ENCODE peak calls at places on chromosomes 13 and 19, in eight cellular contexts. One of them, this sample, is unnamed.
A peak's percentile ranks its signal among the peaks of the same experiment; 100 is the strongest.

GRCh38 chr13:95391325-95391724 is 90.1 kb upstream of the ABCC4 start:
- DNase-seq in A549: no peak
- DNase-seq in upper lobe of right lung: no peak
- DNase-seq in GM23338: no peak
- DNase-seq in hepatocyte: no peak
- DNase-seq in tibial artery: no peak
- DNase-seq in PC-3: no peak
- DNase-seq in breast epithelium: no peak
- DNase-seq in this sample: no peak

GRCh38 chr19:48806818-48807589 is 3.8 kb downstream of the BCAT2 start:
- DNase-seq in A549: peak; percentile 76
- DNase-seq in upper lobe of right lung: no peak
- DNase-seq in GM23338: peak; percentile 68
- DNase-seq in hepatocyte: peak; percentile 87
- DNase-seq in tibial artery: no peak
- DNase-seq in PC-3: peak; percentile 37
- DNase-seq in breast epithelium: no peak
- DNase-seq in this sample: peak; percentile 60

GRCh38 chr19:48501961-48502719 is 9.5 kb downstream of the LMTK3 start:
- DNase-seq in A549: peak; percentile 99
- DNase-seq in upper lobe of right lung: peak; percentile 97
- DNase-seq in GM23338: peak; percentile 100
- DNase-seq in hepatocyte: peak; percentile 97
- DNase-seq in tibial artery: peak; percentile 80
- DNase-seq in PC-3: peak; percentile 92
- DNase-seq in breast epithelium: peak; percentile 98
- DNase-seq in this sample: no peak

GRCh38 chr19:7605490-7606222 is 10.0 kb downstream of the CAMSAP3 start:
- DNase-seq in A549: peak; percentile 72
- DNase-seq in upper lobe of right lung: no peak
- DNase-seq in GM23338: peak; percentile 91
- DNase-seq in hepatocyte: no peak
- DNase-seq in tibial artery: no peak
- DNase-seq in PC-3: peak; percentile 71
- DNase-seq in breast epithelium: no peak
- DNase-seq in this sample: no peak

GRCh38 chr13:26995159-26995558 is 176.5 kb downstream of the USP12 start:
- DNase-seq in A549: no peak
- DNase-seq in upper lobe of right lung: no peak
- DNase-seq in GM23338: no peak
- DNase-seq in hepatocyte: no peak
- DNase-seq in tibial artery: no peak
- DNase-seq in PC-3: no peak
- DNase-seq in breast epithelium: no peak
- DNase-seq in this sample: no peak

GRCh38 chr13:110107568-110108347 is 199.2 kb downstream of the COL4A1 start:
- DNase-seq in A549: peak; percentile 33
- DNase-seq in upper lobe of right lung: no peak
- DNase-seq in GM23338: peak; percentile 74
- DNase-seq in hepatocyte: no peak
- DNase-seq in tibial artery: no peak
- DNase-seq in PC-3: no peak
- DNase-seq in breast epithelium: no peak
- DNase-seq in this sample: no peak

GRCh38 chr13:43014162-43014561 is 9.2 kb upstream of the DNAJC15 start:
- DNase-seq in A549: no peak
- DNase-seq in upper lobe of right lung: no peak
- DNase-seq in GM23338: no peak
- DNase-seq in hepatocyte: no peak
- DNase-seq in tibial artery: no peak
- DNase-seq in PC-3: no peak
- DNase-seq in breast epithelium: no peak
- DNase-seq in this sample: no peak

GRCh38 chr19:50562996-50563395 is 5.2 kb downstream of the LRRC4B start:
- DNase-seq in A549: no peak
- DNase-seq in upper lobe of right lung: no peak
- DNase-seq in GM23338: no peak
- DNase-seq in hepatocyte: no peak
- DNase-seq in tibial artery: no peak
- DNase-seq in PC-3: no peak
- DNase-seq in breast epithelium: no peak
- DNase-seq in this sample: no peak

GRCh38 chr19:42099336-42099925 is 23.5 kb downstream of the ZNF574 start:
- DNase-seq in A549: no peak
- DNase-seq in upper lobe of right lung: no peak
- DNase-seq in GM23338: no peak
- DNase-seq in hepatocyte: no peak
- DNase-seq in tibial artery: no peak
- DNase-seq in PC-3: no peak
- DNase-seq in breast epithelium: no peak
- DNase-seq in this sample: no peak

GRCh38 chr19:42098781-42099180 is 22.8 kb downstream of the ZNF574 start:
- DNase-seq in A549: no peak
- DNase-seq in upper lobe of right lung: no peak
- DNase-seq in GM23338: no peak
- DNase-seq in hepatocyte: no peak
- DNase-seq in tibial artery: no peak
- DNase-seq in PC-3: no peak
- DNase-seq in breast epithelium: peak; percentile 67
- DNase-seq in this sample: no peak

GRCh38 chr19:42095814-42096230 is 19.9 kb downstream of the ZNF574 start:
- DNase-seq in A549: no peak
- DNase-seq in upper lobe of right lung: no peak
- DNase-seq in GM23338: peak; percentile 95
- DNase-seq in hepatocyte: no peak
- DNase-seq in tibial artery: no peak
- DNase-seq in PC-3: no peak
- DNase-seq in breast epithelium: no peak
- DNase-seq in this sample: no peak

GRCh38 chr19:42096255-42096837 is 20.4 kb downstream of the ZNF574 start:
- DNase-seq in A549: no peak
- DNase-seq in upper lobe of right lung: no peak
- DNase-seq in GM23338: peak; percentile 51
- DNase-seq in hepatocyte: no peak
- DNase-seq in tibial artery: no peak
- DNase-seq in PC-3: no peak
- DNase-seq in breast epithelium: no peak
- DNase-seq in this sample: no peak

DNA sequence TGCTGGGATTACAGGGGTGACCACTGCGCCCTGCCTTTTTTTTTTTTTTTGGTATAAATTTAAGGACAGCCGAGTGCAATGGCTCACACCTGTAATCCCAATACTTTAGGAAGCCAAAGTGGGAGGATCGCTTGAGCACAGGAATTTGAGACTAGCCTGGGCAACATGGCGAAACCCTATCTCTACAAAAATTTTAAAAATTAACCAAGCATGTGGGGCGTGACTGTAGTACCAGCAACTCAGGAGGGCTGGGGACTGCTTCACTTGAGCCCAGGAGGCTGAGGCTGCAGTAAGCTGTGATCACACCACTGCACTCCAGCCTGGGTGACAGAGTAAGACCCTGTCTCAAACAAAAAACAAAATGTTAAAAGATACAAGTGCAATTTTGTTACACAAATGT is 21.5 kb downstream of the ZNF574 start:
- DNase-seq in A549: no peak
- DNase-seq in upper lobe of right lung: no peak
- DNase-seq in GM23338: no peak
- DNase-seq in hepatocyte: no peak
- DNase-seq in tibial artery: no peak
- DNase-seq in PC-3: no peak
- DNase-seq in breast epithelium: no peak
- DNase-seq in this sample: no peak
- TF ChIP-seq CTCF in A549: no peak
- TF ChIP-seq CTCF in upper lobe of right lung: no peak
- TF ChIP-seq CTCF in GM23338: no peak
- TF ChIP-seq CTCF in hepatocyte: no peak
- TF ChIP-seq CTCF in tibial artery: no peak
- TF ChIP-seq CTCF in PC-3: no peak
- TF ChIP-seq CTCF in breast epithelium: no peak
- TF ChIP-seq CTCF in this sample: no peak

DNA sequence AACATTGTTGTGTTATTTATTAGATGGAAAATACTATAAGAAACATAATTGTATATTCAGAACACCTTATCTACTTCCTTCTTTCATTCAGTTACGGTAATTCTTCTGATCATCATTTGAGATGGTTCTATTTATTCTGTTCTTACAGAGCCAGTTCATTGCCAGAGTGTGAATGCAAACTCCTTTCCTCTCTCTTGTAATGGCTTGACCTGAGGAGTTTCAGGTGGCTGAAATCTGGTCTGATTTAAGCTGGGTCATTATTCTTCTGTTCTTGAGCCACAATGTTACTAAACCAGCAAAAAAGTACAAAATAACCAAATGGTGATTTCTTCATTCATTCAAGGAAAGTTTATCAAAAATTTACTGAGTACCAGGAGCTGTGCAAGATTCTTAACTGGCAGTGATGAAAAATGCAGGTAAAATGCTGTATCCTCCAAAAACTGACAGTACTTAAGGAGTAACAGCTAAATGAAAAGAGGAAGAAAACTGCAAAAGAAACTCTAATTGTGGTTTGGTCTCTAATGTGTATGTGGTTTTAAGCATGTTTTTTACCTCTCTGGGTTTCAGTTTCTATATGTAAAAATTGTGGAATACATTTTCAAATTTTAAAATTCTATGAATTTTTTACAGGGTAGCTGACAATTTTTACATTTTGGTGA is 182.4 kb upstream of the UFM1 start:
- DNase-seq in A549: no peak
- DNase-seq in upper lobe of right lung: no peak
- DNase-seq in GM23338: no peak
- DNase-seq in hepatocyte: no peak
- DNase-seq in tibial artery: no peak
- DNase-seq in PC-3: no peak
- DNase-seq in breast epithelium: no peak
- DNase-seq in this sample: no peak
- H3K27ac ChIP-seq in A549: no peak overlapping the region
- H3K27ac ChIP-seq in upper lobe of right lung: no peak overlapping the region
- H3K27ac ChIP-seq in GM23338: no peak overlapping the region
- H3K27ac ChIP-seq in hepatocyte: no peak overlapping the region
- H3K27ac ChIP-seq in tibial artery: no peak overlapping the region
- H3K27ac ChIP-seq in PC-3: no peak overlapping the region
- H3K27ac ChIP-seq in breast epithelium: no peak overlapping the region
- H3K27ac ChIP-seq in this sample: no peak overlapping the region

GRCh38 chr19:17213334-17213733 is 1.8 kb upstream of the USE1 start:
- DNase-seq in A549: no peak
- DNase-seq in upper lobe of right lung: no peak
- DNase-seq in GM23338: no peak
- DNase-seq in hepatocyte: peak; percentile 3
- DNase-seq in tibial artery: peak; percentile 67
- DNase-seq in PC-3: no peak
- DNase-seq in breast epithelium: no peak
- DNase-seq in this sample: no peak

GRCh38 chr19:17214531-17215124 is 529 bp upstream of the USE1 start:
- DNase-seq in A549: no peak
- DNase-seq in upper lobe of right lung: no peak
- DNase-seq in GM23338: peak; percentile 56
- DNase-seq in hepatocyte: peak; percentile 3
- DNase-seq in tibial artery: no peak
- DNase-seq in PC-3: no peak
- DNase-seq in breast epithelium: no peak
- DNase-seq in this sample: no peak

GRCh38 chr19:17210296-17210695 is 4.9 kb upstream of the USE1 start:
- DNase-seq in A549: no peak
- DNase-seq in upper lobe of right lung: no peak
- DNase-seq in GM23338: no peak
- DNase-seq in hepatocyte: peak; percentile 7
- DNase-seq in tibial artery: no peak
- DNase-seq in PC-3: no peak
- DNase-seq in breast epithelium: no peak
- DNase-seq in this sample: no peak

GRCh38 chr19:17209126-17210036 is 5.8 kb upstream of the USE1 start:
- DNase-seq in A549: peak; percentile 79
- DNase-seq in upper lobe of right lung: no peak
- DNase-seq in GM23338: peak; percentile 99
- DNase-seq in hepatocyte: peak; percentile 16
- DNase-seq in tibial artery: no peak
- DNase-seq in PC-3: peak; percentile 39
- DNase-seq in breast epithelium: no peak
- DNase-seq in this sample: peak; percentile 34

DNA sequence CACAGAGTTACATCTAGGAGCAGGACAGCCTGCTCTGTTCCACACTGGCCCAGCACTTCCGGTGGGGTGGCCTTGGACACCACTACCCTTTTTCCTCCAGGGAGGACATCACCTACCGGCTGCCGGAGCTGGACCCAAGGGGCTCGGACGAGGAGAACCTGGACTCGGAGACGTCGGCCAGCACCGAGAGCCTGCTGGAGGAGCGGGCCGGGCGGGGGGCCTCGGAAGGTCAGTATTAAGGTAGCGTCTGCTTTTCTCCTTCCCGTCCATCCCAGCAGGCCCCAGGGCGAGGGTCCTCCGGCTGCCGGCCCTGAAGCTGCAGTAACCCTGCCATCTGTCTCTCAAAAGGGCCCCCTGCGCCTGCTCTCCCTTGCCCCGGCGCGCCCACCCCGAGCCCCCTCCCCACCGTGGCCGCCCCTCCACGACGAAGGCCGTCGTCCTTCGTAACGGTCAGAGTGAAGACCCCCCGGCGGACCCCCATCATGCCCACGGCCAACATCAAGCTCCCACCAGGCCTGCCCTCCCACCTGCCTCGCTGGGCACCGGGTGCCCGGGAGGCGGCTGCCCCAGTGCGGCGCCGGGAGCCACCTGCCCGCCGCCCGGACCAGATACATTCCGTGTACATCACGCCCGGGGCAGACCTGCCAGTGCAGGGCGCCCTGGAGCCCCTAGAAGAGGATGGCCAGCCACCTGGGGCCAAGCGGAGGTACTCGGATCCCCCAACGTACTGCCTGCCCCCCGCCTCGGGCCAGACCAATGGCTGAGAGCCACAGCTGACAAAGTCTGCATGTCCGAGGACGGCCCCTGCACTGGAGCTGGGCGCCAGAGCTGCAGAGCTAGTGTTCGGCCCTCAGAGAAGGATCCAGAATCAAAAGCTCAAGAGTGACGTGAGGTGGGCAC is 3.4 kb upstream of the USE1 start:
- DNase-seq in A549: no peak
- DNase-seq in upper lobe of right lung: no peak
- DNase-seq in GM23338: no peak
- DNase-seq in hepatocyte: peak; percentile 4
- DNase-seq in tibial artery: no peak
- DNase-seq in PC-3: no peak
- DNase-seq in breast epithelium: no peak
- DNase-seq in this sample: no peak
- H3K4me3 ChIP-seq in A549: no peak overlapping the region
- H3K4me3 ChIP-seq in upper lobe of right lung: no peak overlapping the region
- H3K4me3 ChIP-seq in GM23338: no peak overlapping the region
- H3K4me3 ChIP-seq in hepatocyte: no peak overlapping the region
- H3K4me3 ChIP-seq in tibial artery: no peak overlapping the region
- H3K4me3 ChIP-seq in PC-3: no peak overlapping the region
- H3K4me3 ChIP-seq in breast epithelium: no peak overlapping the region
- H3K4me3 ChIP-seq in this sample: no peak overlapping the region

GRCh38 chr13:99617474-99618255 is 116.4 kb downstream of the TM9SF2 start:
- DNase-seq in A549: peak; percentile 67
- DNase-seq in upper lobe of right lung: no peak
- DNase-seq in GM23338: peak; percentile 89
- DNase-seq in hepatocyte: peak; percentile 86
- DNase-seq in tibial artery: peak; percentile 76
- DNase-seq in PC-3: peak; percentile 46
- DNase-seq in breast epithelium: no peak
- DNase-seq in this sample: peak; percentile 70

GRCh38 chr13:99619207-99619606 is 117.9 kb downstream of the TM9SF2 start:
- DNase-seq in A549: no peak
- DNase-seq in upper lobe of right lung: no peak
- DNase-seq in GM23338: no peak
- DNase-seq in hepatocyte: no peak
- DNase-seq in tibial artery: no peak
- DNase-seq in PC-3: no peak
- DNase-seq in breast epithelium: no peak
- DNase-seq in this sample: no peak

GRCh38 chr13:99610702-99611289 is 109.5 kb downstream of the TM9SF2 start:
- DNase-seq in A549: no peak
- DNase-seq in upper lobe of right lung: no peak
- DNase-seq in GM23338: peak; percentile 22
- DNase-seq in hepatocyte: no peak
- DNase-seq in tibial artery: no peak
- DNase-seq in PC-3: no peak
- DNase-seq in breast epithelium: no peak
- DNase-seq in this sample: no peak

GRCh38 chr13:99614465-99614885 is 113.2 kb downstream of the TM9SF2 start:
- DNase-seq in A549: peak; percentile 53
- DNase-seq in upper lobe of right lung: no peak
- DNase-seq in GM23338: peak; percentile 66
- DNase-seq in hepatocyte: peak; percentile 42
- DNase-seq in tibial artery: no peak
- DNase-seq in PC-3: no peak
- DNase-seq in breast epithelium: peak; percentile 47
- DNase-seq in this sample: peak; percentile 38
- TF ChIP-seq CTCF in A549: peak; percentile 33
- TF ChIP-seq CTCF in upper lobe of right lung: peak; percentile 19
- TF ChIP-seq CTCF in GM23338: peak; percentile 36
- TF ChIP-seq CTCF in hepatocyte: peak; percentile 26
- TF ChIP-seq CTCF in tibial artery: no peak
- TF ChIP-seq CTCF in PC-3: no peak
- TF ChIP-seq CTCF in breast epithelium: no peak
- TF ChIP-seq CTCF in this sample: peak; percentile 35